ENCODE peak calls at places on chromosomes 5 and 9, in eight cellular contexts. B is cardiac muscle cell; S is mammary epithelial cell; N is right atrium auricular region; U is CD8-positive, alpha-beta memory T cell; Y is IMR-90; J is uterus; C is tibial nerve. Q is an unnamed sample. For H3K4me1, the result is how much of the 10 kb centered on the place peaks cover.

GRCh38 chr5:166354277-166354676 is 1937.2 kb upstream of the WWC1 start:
- DNase-seq in B (no peak), S (no peak), N (no peak), U (no peak), Y (peak), J (no peak), C (no peak), Q (no peak)

GRCh38 chr5:78569441-78569840 is 79.1 kb downstream of the LHFPL2 start:
- DNase-seq in B (peak), S (no peak), N (peak), U (no peak), Y (peak), J (peak), C (peak), Q (no peak)

GRCh38 chr5:74251106-74252032 is 389.2 kb downstream of the ENC1 start:
- DNase-seq in B (peak), S (peak), N (peak), U (no peak), Y (peak), J (peak), C (no peak), Q (peak)

GRCh38 chr9:88218721-88219120 is 80.4 kb upstream of the SPATA31C2 start:
- DNase-seq in B (peak), S (no peak), N (no peak), U (no peak), Y (peak), J (no peak), C (no peak), Q (no peak)

GRCh38 chr5:55123365-55123764 is 20.9 kb downstream of the GZMA start:
- DNase-seq in B (no peak), S (no peak), N (no peak), U (no peak), Y (no peak), J (no peak), C (no peak), Q (no peak)

GRCh38 chr5:137666901-137667300 is 69.0 kb downstream of the KLHL3 start:
- DNase-seq in B (no peak), S (no peak), N (no peak), U (no peak), Y (no peak), J (no peak), C (no peak), Q (no peak)

GRCh38 chr5:133238426-133239205 is 186.8 kb downstream of the HSPA4 start:
- DNase-seq in B (no peak), S (no peak), N (no peak), U (no peak), Y (no peak), J (no peak), C (no peak), Q (no peak)

GRCh38 chr5:138528208-138528607 is 14.8 kb downstream of the ETF1 start:
- DNase-seq in B (no peak), S (no peak), N (no peak), U (no peak), Y (peak), J (no peak), C (no peak), Q (no peak)

GRCh38 chr5:95823738-95824609 is 1.4 kb upstream of the GLRX start:
- DNase-seq in B (peak), S (no peak), N (peak), U (peak), Y (peak), J (peak), C (peak), Q (peak)

GRCh38 chr9:81521892-81522291 is 167.5 kb downstream of the TLE1 start:
- DNase-seq in B (no peak), S (peak), N (no peak), U (no peak), Y (no peak), J (no peak), C (no peak), Q (no peak)

GRCh38 chr5:9045946-9046345 is 499.9 kb downstream of the SEMA5A start:
- DNase-seq in B (no peak), S (no peak), N (no peak), U (no peak), Y (no peak), J (no peak), C (no peak), Q (no peak)

GRCh38 chr5:6450235-6450860 is 1.7 kb downstream of the UBE2QL1 start:
- DNase-seq in B (no peak), S (no peak), N (no peak), U (no peak), Y (no peak), J (no peak), C (no peak), Q (no peak)

GRCh38 chr5:95788493-95788892 is 34.0 kb downstream of the GLRX start:
- DNase-seq in B (no peak), S (no peak), N (no peak), U (no peak), Y (no peak), J (no peak), C (no peak), Q (no peak)

GRCh38 chr5:43389679-43390329 is 22.4 kb downstream of the CCL28 start:
- DNase-seq in B (peak), S (peak), N (peak), U (peak), Y (peak), J (peak), C (no peak), Q (no peak)

GRCh38 chr9:28810375-28811075 is 1237.2 kb upstream of the C9orf72 start:
- DNase-seq in B (no peak), S (peak), N (no peak), U (no peak), Y (no peak), J (no peak), C (no peak), Q (no peak)

GRCh38 chr9:115524467-115525059 is 406.6 kb upstream of the TNC start:
- DNase-seq in B (peak), S (peak), N (no peak), U (no peak), Y (peak), J (peak), C (no peak), Q (no peak)

GRCh38 chr9:18834740-18835361 is 198.2 kb downstream of the SAXO1 start:
- DNase-seq in B (no peak), S (no peak), N (no peak), U (no peak), Y (no peak), J (no peak), C (no peak), Q (no peak)

GRCh38 chr5:63094730-63095129 is 516.1 kb downstream of the LRRC70 start:
- DNase-seq in B (no peak), S (no peak), N (no peak), U (no peak), Y (no peak), J (no peak), C (no peak), Q (no peak)

GRCh38 chr5:126139773-126140172 is 283.4 kb upstream of the GRAMD2B start:
- DNase-seq in B (peak), S (no peak), N (no peak), U (no peak), Y (peak), J (no peak), C (no peak), Q (no peak)

GRCh38 chr9:113477058-113477457 is 13.5 kb downstream of the RGS3 start:
- DNase-seq in B (no peak), S (no peak), N (no peak), U (no peak), Y (no peak), J (no peak), C (no peak), Q (no peak)

GRCh38 chr5:118326496-118327045 is 661.8 kb downstream of the DTWD2 start:
- DNase-seq in B (no peak), S (no peak), N (no peak), U (no peak), Y (no peak), J (no peak), C (no peak), Q (no peak)

GRCh38 chr9:79224672-79225433 is 346.9 kb upstream of the TLE4 start:
- DNase-seq in B (peak), S (peak), N (no peak), U (no peak), Y (peak), J (no peak), C (no peak), Q (no peak)

GRCh38 chr9:68883224-68883623 is 130.7 kb downstream of the PRKACG start:
- DNase-seq in B (no peak), S (no peak), N (no peak), U (no peak), Y (no peak), J (no peak), C (no peak), Q (no peak)

GRCh38 chr9:68887232-68887631 is 126.7 kb downstream of the PRKACG start:
- DNase-seq in B (no peak), S (no peak), N (no peak), U (no peak), Y (no peak), J (no peak), C (no peak), Q (no peak)
- H3K4me1 ChIP-seq in B (under half), S (under half), N (under half), U (under half), Y (under half), J (under half), C (under half), Q (under half)

GRCh38 chr9:121326130-121326838 is 43.8 kb downstream of the STOM start:
- DNase-seq in B (peak), S (peak), N (peak), U (no peak), Y (peak), J (peak), C (peak), Q (peak)
- H3K27ac ChIP-seq in B (no peak), S (no peak), N (peak), U (no peak), Y (peak), J (peak), C (peak), Q (peak)

GRCh38 chr5:370311-370958 is 48.9 kb downstream of the AHRR start:
- DNase-seq in B (no peak), S (no peak), N (peak), U (no peak), Y (no peak), J (no peak), C (no peak), Q (peak)
- H3K4me1 ChIP-seq in B (under half), S (under half), N (under half), U (under half), Y (under half), J (under half), C (under half), Q (under half)

DNA sequence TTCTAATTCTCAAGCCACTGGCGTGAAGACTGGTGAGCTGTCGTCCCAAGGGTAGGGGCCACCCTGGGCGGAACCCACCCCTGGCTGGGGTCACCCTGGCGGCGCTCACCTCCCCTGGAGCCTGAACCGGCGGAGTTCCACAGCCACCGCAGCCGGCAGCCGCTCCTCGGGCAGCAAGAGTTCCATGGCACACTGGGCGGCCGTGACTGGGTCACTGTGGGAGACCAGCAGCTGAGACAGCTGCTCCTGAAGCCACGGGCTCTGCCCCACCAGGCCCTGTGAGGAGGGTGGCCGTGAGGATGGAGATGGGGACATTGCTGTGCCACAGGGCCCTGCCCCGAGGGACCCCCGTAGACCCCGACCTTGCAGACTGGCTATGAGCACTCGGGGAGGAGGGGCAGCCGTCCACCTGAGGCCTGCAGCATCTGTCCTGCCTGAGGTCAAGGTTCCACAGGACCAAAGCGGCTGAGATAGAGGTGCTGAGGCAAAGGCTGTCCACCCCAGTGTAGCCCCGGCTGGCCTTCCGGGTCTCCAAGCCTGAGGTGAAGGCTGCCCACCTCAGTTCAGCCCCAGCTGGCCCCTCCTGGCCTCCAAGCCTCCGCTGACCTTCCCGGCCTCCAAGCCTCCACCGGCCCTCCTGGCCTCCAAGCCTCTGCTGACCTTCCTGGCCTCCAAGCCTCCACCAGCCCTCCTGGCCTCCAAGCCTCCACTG is 50.6 kb upstream of the NRARP start:
- DNase-seq in B (no peak), S (no peak), N (peak), U (no peak), Y (no peak), J (no peak), C (no peak), Q (no peak)
- H3K27ac ChIP-seq in B (no peak), S (no peak), N (no peak), U (no peak), Y (no peak), J (no peak), C (no peak), Q (no peak)

DNA sequence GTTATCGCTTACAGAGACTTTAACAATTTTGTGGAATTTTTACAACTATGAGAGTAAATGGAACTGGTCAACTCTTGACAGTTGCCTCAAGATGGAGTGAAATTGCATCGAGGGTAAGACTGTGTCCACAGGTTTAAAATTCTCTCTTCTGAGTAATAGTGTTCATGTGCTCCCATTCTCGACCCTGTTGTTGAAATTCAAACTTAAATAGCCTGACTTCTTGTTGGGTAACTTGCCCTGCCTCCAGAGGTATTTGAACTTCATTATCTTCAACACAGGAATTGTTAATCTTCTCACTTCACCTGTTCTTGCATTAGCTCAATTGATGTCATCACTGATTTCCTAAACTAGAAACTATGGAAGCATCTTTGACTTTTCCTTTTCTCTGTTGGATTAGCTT is 77.5 kb downstream of the PIP5K1B start:
- DNase-seq in B (no peak), S (no peak), N (no peak), U (no peak), Y (no peak), J (no peak), C (no peak), Q (no peak)
- H3K4me1 ChIP-seq in B (under half), S (under half), N (half or more), U (half or more), Y (under half), J (under half), C (under half), Q (under half)